ENCODE peak calls at places on chromosomes 1 and 21, in ten cellular contexts. G is CD8-positive, alpha-beta T cell; U is left ventricle myocardium inferior; Z is colonic mucosa; H is hepatocyte; Y is ovary; N is MM.1S; K is AG04450; M is GM23338; O is body of pancreas. R is an unnamed sample.
A peak's percentile ranks its signal among the peaks of the same experiment; 100 is the strongest.

GRCh38 chr1:15691434-15692032 is 7.4 kb downstream of the PLEKHM2 start:
- DNase-seq in N (no peak), G (no peak), Y (peak; percentile 37), U (peak; percentile 59), Z (no peak), K (no peak), H (no peak), O (peak; percentile 10), M (no peak), R (no peak)

GRCh38 chr1:7335224-7335879 is 435.7 kb upstream of the VAMP3 start:
- DNase-seq in Y (no peak), U (no peak), O (no peak), N (no peak), H (no peak), K (no peak), M (no peak), G (no peak), Z (no peak), R (no peak)

GRCh38 chr1:58699011-58699762 is 675 bp downstream of the MYSM1 start:
- DNase-seq in M (no peak), U (no peak), K (no peak), G (no peak), Y (peak; percentile 15), O (no peak), Z (peak; percentile 27), N (peak; percentile 31), H (peak; percentile 35), R (peak; percentile 10)

GRCh38 chr1:98870959-98871903 is 133.4 kb downstream of the PLPPR5 start:
- DNase-seq in H (no peak), U (no peak), Y (no peak), N (peak; percentile 90), K (no peak), M (peak; percentile 41), O (peak; percentile 2), G (peak; percentile 33), Z (peak; percentile 19), R (peak; percentile 1)

GRCh38 chr1:235941852-235942624 is 75.3 kb upstream of the LYST start:
- DNase-seq in Z (no peak), M (no peak), U (no peak), Y (no peak), K (no peak), G (no peak), N (no peak), H (no peak), O (peak; percentile 31), R (no peak)

GRCh38 chr1:46205794-46206193 is 2.7 kb downstream of the LURAP1 start:
- DNase-seq in O (no peak), M (no peak), G (no peak), Y (no peak), Z (no peak), N (no peak), K (no peak), H (no peak), U (no peak), R (no peak)

GRCh38 chr1:119330062-119330939 is 38.3 kb upstream of the HAO2 start:
- DNase-seq in Z (no peak), U (no peak), N (no peak), K (no peak), O (no peak), Y (no peak), G (no peak), H (peak; percentile 17), M (no peak), R (peak; percentile 15)

GRCh38 chr1:240888039-240888786 is 276.3 kb upstream of the GREM2 start:
- DNase-seq in Z (peak; percentile 64), H (peak; percentile 65), M (peak; percentile 89), K (no peak), N (peak; percentile 69), O (peak; percentile 37), G (no peak), U (no peak), Y (no peak), R (no peak)

GRCh38 chr1:20366076-20366765 is 75.5 kb downstream of the VWA5B1 start:
- DNase-seq in G (no peak), N (no peak), U (peak; percentile 25), Y (no peak), M (peak; percentile 57), H (peak; percentile 54), K (no peak), Z (peak; percentile 51), O (no peak), R (no peak)

GRCh38 chr1:173948594-173948993 is 31.5 kb upstream of the SERPINC1 start:
- DNase-seq in Z (no peak), O (no peak), H (no peak), G (no peak), K (no peak), N (no peak), U (no peak), M (no peak), Y (no peak), R (no peak)

GRCh38 chr21:34824314-34824713 is 155.5 kb downstream of the CLIC6 start:
- DNase-seq in H (no peak), G (no peak), Y (no peak), K (no peak), M (no peak), Z (no peak), N (no peak), U (no peak), O (no peak), R (no peak)

GRCh38 chr1:180734366-180734765 is 102.5 kb downstream of the XPR1 start:
- DNase-seq in K (no peak), Z (no peak), G (no peak), M (no peak), H (no peak), Y (no peak), O (no peak), U (no peak), N (no peak), R (no peak)

GRCh38 chr1:29342351-29342750 is 106.0 kb downstream of the PTPRU start:
- DNase-seq in G (no peak), Z (no peak), U (no peak), Y (no peak), O (no peak), K (no peak), M (no peak), N (no peak), H (no peak), R (no peak)

GRCh38 chr1:199353906-199354305 is 673.6 kb upstream of the NR5A2 start:
- DNase-seq in Z (no peak), G (no peak), O (no peak), U (no peak), Y (no peak), H (no peak), M (no peak), N (no peak), K (no peak), R (no peak)

DNA sequence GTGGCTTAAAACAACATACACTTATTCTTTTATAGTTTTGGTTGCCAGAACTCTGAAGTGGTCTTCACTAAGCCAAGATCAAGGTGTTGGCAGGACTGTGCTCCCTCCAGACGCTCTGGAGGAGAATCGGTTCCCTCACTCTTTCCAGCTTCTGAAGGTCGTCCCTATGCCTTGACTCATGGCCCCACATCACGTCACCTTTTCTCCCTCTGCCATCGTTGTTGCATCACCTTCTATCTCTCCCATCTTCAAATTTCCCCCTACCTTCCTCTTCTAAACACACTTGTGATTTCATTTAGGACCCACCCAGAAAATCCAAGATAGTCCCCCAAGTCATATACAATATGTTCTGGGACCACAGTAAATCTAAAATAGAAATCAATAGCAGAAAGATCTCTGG is 12.4 kb downstream of the HHIPL2 start:
- DNase-seq in M (no peak), N (no peak), O (no peak), G (no peak), U (no peak), K (no peak), H (no peak), Y (no peak), Z (no peak), R (no peak)
- TF ChIP-seq CTCF in M (no peak), N (no peak), O (no peak), G (no peak), U (no peak), K (no peak), H (no peak), Y (no peak), Z (no peak), R (no peak)

GRCh38 chr1:231028676-231029075 is 11.4 kb downstream of the FAM89A start:
- DNase-seq in M (peak; percentile 53), Z (no peak), G (no peak), N (no peak), Y (no peak), K (no peak), O (no peak), H (no peak), U (no peak), R (no peak)
- H3K27ac ChIP-seq in M (no peak overlapping the region), Z (no peak overlapping the region), G (no peak overlapping the region), N (no peak overlapping the region), Y (no peak overlapping the region), K (no peak overlapping the region), O (no peak overlapping the region), H (no peak overlapping the region), U (peak overlapping the region; percentile 76), R (no peak overlapping the region)

GRCh38 chr1:27356277-27356627 is 10.5 kb downstream of the MAP3K6 start:
- DNase-seq in H (no peak), K (no peak), O (no peak), U (no peak), M (peak; percentile 39), Y (no peak), N (no peak), Z (no peak), G (no peak), R (no peak)
- H3K4me3 ChIP-seq in H (no peak overlapping the region), K (no peak overlapping the region), O (no peak overlapping the region), U (no peak overlapping the region), M (no peak overlapping the region), Y (no peak overlapping the region), N (no peak overlapping the region), Z (no peak overlapping the region), G (peak overlapping the region; percentile 78), R (no peak overlapping the region)

GRCh38 chr1:22763479-22764200 is 53.0 kb downstream of the EPHB2 start:
- DNase-seq in H (peak; percentile 32), K (no peak), U (no peak), O (no peak), M (no peak), N (no peak), Y (no peak), G (no peak), Z (no peak), R (no peak)

GRCh38 chr1:22761821-22762220 is 51.2 kb downstream of the EPHB2 start:
- DNase-seq in Y (no peak), Z (no peak), G (no peak), K (no peak), M (no peak), N (no peak), U (no peak), H (no peak), O (no peak), R (no peak)

GRCh38 chr1:22756053-22756730 is 45.6 kb downstream of the EPHB2 start:
- DNase-seq in K (no peak), Y (no peak), H (no peak), G (no peak), M (no peak), U (no peak), N (no peak), Z (no peak), O (no peak), R (no peak)

GRCh38 chr1:22755641-22756040 is 45.0 kb downstream of the EPHB2 start:
- DNase-seq in K (no peak), Y (no peak), U (no peak), M (no peak), G (no peak), N (no peak), O (no peak), H (no peak), Z (no peak), R (no peak)

DNA sequence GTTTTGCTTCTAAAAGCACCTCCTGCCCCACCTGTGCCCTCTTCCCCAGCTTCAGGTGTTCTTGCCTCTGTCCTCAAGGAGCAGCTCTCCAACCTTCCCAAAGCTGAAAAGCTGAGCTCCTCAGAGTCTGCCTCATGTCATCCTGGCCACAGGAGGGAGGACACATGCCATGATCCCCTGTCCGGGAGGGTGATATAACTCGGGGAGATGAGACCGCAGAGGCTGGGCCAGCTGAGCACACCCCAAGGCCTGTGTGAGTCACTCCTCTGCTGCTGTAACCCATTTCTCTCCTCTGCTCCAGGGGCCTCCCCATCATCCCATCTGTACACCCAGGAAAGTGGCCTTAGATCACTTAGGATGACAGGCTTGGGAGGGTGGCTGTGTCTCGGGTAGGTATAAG is 49.8 kb downstream of the EPHB2 start:
- DNase-seq in Z (no peak), N (no peak), H (no peak), G (no peak), M (no peak), U (no peak), O (no peak), K (no peak), Y (no peak), R (no peak)
- TF ChIP-seq CTCF in Z (no peak), N (no peak), H (no peak), G (no peak), M (no peak), U (no peak), O (no peak), K (no peak), Y (no peak), R (no peak)